ENCODE peak calls at places on chromosomes 16 and 17, in eight cellular contexts. D is CD8-positive, alpha-beta T cell; H is K562; U is NT2/D1; Y is naive thymus-derived CD4-positive, alpha-beta T cell; M is endodermal cell; J is CD4-positive, alpha-beta memory T cell; W is thyroid gland. Q is an unnamed sample. For H3K36me3 and H3K4me1, the result is how much of the 10 kb centered on the place peaks cover.

GRCh38 chr16:27244363-27244755 is 24.2 kb downstream of the NSMCE1 start:
- DNase-seq in D (no peak), H (no peak), U (no peak), Y (no peak), M (no peak), J (no peak), W (no peak), Q (no peak)

GRCh38 chr17:63116967-63117366 is 150.9 kb downstream of the TANC2 start:
- DNase-seq in D (no peak), H (no peak), U (no peak), Y (no peak), M (no peak), J (no peak), W (no peak), Q (no peak)

GRCh38 chr17:50280068-50280467 is 5.8 kb downstream of the TMEM92 start:
- DNase-seq in D (no peak), H (no peak), U (no peak), Y (no peak), M (peak), J (no peak), W (no peak), Q (no peak)

GRCh38 chr16:66036162-66036561 is 330.3 kb upstream of the CDH5 start:
- DNase-seq in D (no peak), H (no peak), U (no peak), Y (no peak), M (no peak), J (no peak), W (no peak), Q (no peak)

GRCh38 chr16:57865746-57866528 is 63.6 kb upstream of the KIFC3 start:
- DNase-seq in D (no peak), H (no peak), U (no peak), Y (no peak), M (peak), J (no peak), W (no peak), Q (no peak)

GRCh38 chr17:43702636-43703035 is 40.9 kb upstream of the MEOX1 start:
- DNase-seq in D (no peak), H (peak), U (peak), Y (no peak), M (peak), J (no peak), W (no peak), Q (no peak)

GRCh38 chr16:81652798-81653505 is 126.1 kb upstream of the PLCG2 start:
- DNase-seq in D (no peak), H (no peak), U (no peak), Y (no peak), M (peak), J (no peak), W (no peak), Q (no peak)

GRCh38 chr16:81973737-81974136 is 37.5 kb downstream of the SDR42E1 start:
- DNase-seq in D (no peak), H (no peak), U (peak), Y (no peak), M (peak), J (no peak), W (no peak), Q (no peak)

DNA sequence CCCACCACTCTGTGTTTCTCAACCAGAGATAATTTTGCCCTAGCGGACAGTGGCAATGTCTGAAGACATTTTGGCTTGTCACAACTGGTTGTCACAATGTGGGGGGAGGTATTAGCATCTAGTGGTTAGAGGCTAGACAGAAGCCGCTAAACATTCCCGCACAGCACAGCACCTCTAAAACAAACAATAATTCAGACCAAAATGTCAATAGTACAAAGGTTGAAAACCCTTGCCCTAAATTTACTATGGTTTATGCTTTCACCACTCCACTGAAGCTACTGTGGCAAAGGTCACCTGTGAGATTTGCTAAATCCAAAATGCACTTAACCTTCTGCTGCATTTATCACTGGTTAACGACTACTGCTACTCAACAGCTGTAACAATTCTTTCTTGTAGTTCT is 14.1 kb downstream of the NUP88 start:
- DNase-seq in D (no peak), H (no peak), U (no peak), Y (no peak), M (no peak), J (no peak), W (no peak), Q (no peak)
- H3K36me3 ChIP-seq in D (half or more), H (half or more), U (half or more), Y (half or more), M (half or more), J (half or more), W (half or more), Q (half or more)

DNA sequence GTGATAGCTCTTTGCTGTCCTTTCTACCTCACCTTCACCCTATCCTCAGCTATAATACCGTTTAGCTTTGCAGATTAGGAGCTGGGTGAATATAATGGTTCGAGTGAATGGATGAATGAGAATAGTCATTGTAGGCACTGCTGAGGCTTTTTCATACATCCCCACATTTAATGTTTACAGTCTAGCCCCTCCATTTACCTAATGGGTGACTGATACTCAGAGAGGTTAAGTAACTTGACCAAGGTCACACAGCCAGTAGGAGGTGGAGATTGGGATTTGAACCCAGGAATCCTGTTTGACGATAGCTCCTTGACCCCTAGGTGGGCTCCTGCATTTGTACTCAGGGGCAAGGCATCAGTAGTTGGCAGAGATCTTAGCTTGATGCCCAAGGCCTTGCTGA is 195.6 kb downstream of the CCDC182 start:
- DNase-seq in D (no peak), H (no peak), U (no peak), Y (no peak), M (no peak), J (no peak), W (no peak), Q (no peak)
- H3K4me1 ChIP-seq in D (under half), H (under half), U (under half), Y (under half), M (under half), J (under half), W (under half), Q (under half)

GRCh38 chr16:19265531-19265930 is 20.0 kb upstream of the CLEC19A start:
- DNase-seq in D (no peak), H (no peak), U (no peak), Y (no peak), M (no peak), J (no peak), W (no peak), Q (no peak)
- H3K4me3 ChIP-seq in D (no peak), H (no peak), U (no peak), Y (no peak), M (no peak), J (no peak), W (no peak), Q (no peak)

GRCh38 chr17:76213491-76213890 is 26.8 kb downstream of the RNF157 start:
- DNase-seq in D (no peak), H (no peak), U (peak), Y (no peak), M (peak), J (no peak), W (no peak), Q (no peak)
- H3K36me3 ChIP-seq in D (under half), H (under half), U (under half), Y (under half), M (under half), J (under half), W (under half), Q (under half)

GRCh38 chr16:88358033-88358481 is 24.7 kb upstream of the ZNF469 start:
- DNase-seq in D (no peak), H (no peak), U (no peak), Y (no peak), M (no peak), J (no peak), W (no peak), Q (no peak)
- H3K4me1 ChIP-seq in D (under half), H (under half), U (under half), Y (under half), M (under half), J (under half), W (under half), Q (under half)

GRCh38 chr17:79075861-79076406 is 1.3 kb downstream of the ENGASE start:
- DNase-seq in D (no peak), H (peak), U (no peak), Y (no peak), M (peak), J (no peak), W (no peak), Q (no peak)
- H3K4me3 ChIP-seq in D (peak), H (peak), U (no peak), Y (peak), M (peak), J (no peak), W (no peak), Q (no peak)

GRCh38 chr17:66187718-66188117 is 4.2 kb downstream of the CEP112 start:
- DNase-seq in D (no peak), H (no peak), U (no peak), Y (no peak), M (no peak), J (no peak), W (no peak), Q (no peak)

GRCh38 chr17:66183529-66183928 is 8.4 kb downstream of the CEP112 start:
- DNase-seq in D (no peak), H (no peak), U (no peak), Y (no peak), M (no peak), J (no peak), W (no peak), Q (no peak)

GRCh38 chr17:66178642-66179041 is 13.3 kb downstream of the CEP112 start:
- DNase-seq in D (no peak), H (no peak), U (no peak), Y (no peak), M (no peak), J (no peak), W (no peak), Q (no peak)

GRCh38 chr17:66185842-66186241 is 6.1 kb downstream of the CEP112 start:
- DNase-seq in D (no peak), H (no peak), U (no peak), Y (no peak), M (no peak), J (no peak), W (no peak), Q (no peak)

GRCh38 chr17:66184392-66184791 is 7.5 kb downstream of the CEP112 start:
- DNase-seq in D (no peak), H (no peak), U (no peak), Y (no peak), M (no peak), J (no peak), W (no peak), Q (no peak)
- H3K36me3 ChIP-seq in D (under half), H (under half), U (under half), Y (under half), M (under half), J (under half), W (under half), Q (under half)